ENCODE peak calls at places on chromosomes 13 and 19, in four cellular contexts. One of them, this sample, is unnamed.

GRCh38 chr19:11361037-11361770 is 6.0 kb downstream of the PLPPR2 start:
- DNase-seq in left ventricle myocardium inferior: no peak
- DNase-seq in nephron progenitor cell: peak; percentile 99
- DNase-seq in effector memory CD4-positive, alpha-beta T cell: no peak
- DNase-seq in this sample: no peak

GRCh38 chr19:29665215-29665825 is at the start of gene PLEKHF1:
- DNase-seq in effector memory CD4-positive, alpha-beta T cell: peak; percentile 75
- DNase-seq in nephron progenitor cell: peak; percentile 95
- DNase-seq in left ventricle myocardium inferior: peak; percentile 94
- DNase-seq in this sample: peak; percentile 74

GRCh38 chr13:23583491-23583890 is 13.3 kb downstream of the TNFRSF19 start:
- DNase-seq in left ventricle myocardium inferior: no peak
- DNase-seq in nephron progenitor cell: no peak
- DNase-seq in effector memory CD4-positive, alpha-beta T cell: no peak
- DNase-seq in this sample: no peak

GRCh38 chr13:49292742-49293498 is 45.2 kb downstream of the CDADC1 start:
- DNase-seq in effector memory CD4-positive, alpha-beta T cell: no peak
- DNase-seq in left ventricle myocardium inferior: no peak
- DNase-seq in nephron progenitor cell: no peak
- DNase-seq in this sample: no peak

GRCh38 chr19:47779524-47780214 is 1.2 kb downstream of the SELENOW start:
- DNase-seq in nephron progenitor cell: no peak
- DNase-seq in left ventricle myocardium inferior: peak; percentile 83
- DNase-seq in effector memory CD4-positive, alpha-beta T cell: no peak
- DNase-seq in this sample: no peak

GRCh38 chr19:46784262-46785053 is 3.9 kb downstream of the SLC1A5 start:
- DNase-seq in left ventricle myocardium inferior: peak; percentile 69
- DNase-seq in nephron progenitor cell: peak; percentile 66
- DNase-seq in effector memory CD4-positive, alpha-beta T cell: peak; percentile 13
- DNase-seq in this sample: no peak

GRCh38 chr13:63433546-63434150 is 2018.0 kb upstream of the PCDH20 start:
- DNase-seq in left ventricle myocardium inferior: no peak
- DNase-seq in effector memory CD4-positive, alpha-beta T cell: no peak
- DNase-seq in nephron progenitor cell: no peak
- DNase-seq in this sample: no peak

GRCh38 chr19:38012944-38013343 is 105.9 kb downstream of the SIPA1L3 start:
- DNase-seq in nephron progenitor cell: no peak
- DNase-seq in left ventricle myocardium inferior: no peak
- DNase-seq in effector memory CD4-positive, alpha-beta T cell: no peak
- DNase-seq in this sample: no peak

GRCh38 chr19:35170359-35171061 is 16.0 kb downstream of the FXYD5 start:
- DNase-seq in nephron progenitor cell: no peak
- DNase-seq in left ventricle myocardium inferior: no peak
- DNase-seq in effector memory CD4-positive, alpha-beta T cell: no peak
- DNase-seq in this sample: no peak

GRCh38 chr19:35856546-35857149 is at the start of gene KIRREL2:
- DNase-seq in effector memory CD4-positive, alpha-beta T cell: no peak
- DNase-seq in nephron progenitor cell: peak; percentile 85
- DNase-seq in left ventricle myocardium inferior: no peak
- DNase-seq in this sample: no peak

GRCh38 chr13:35797244-35797643 is 320.8 kb upstream of the MAB21L1 start:
- DNase-seq in left ventricle myocardium inferior: no peak
- DNase-seq in effector memory CD4-positive, alpha-beta T cell: no peak
- DNase-seq in nephron progenitor cell: no peak
- DNase-seq in this sample: no peak

GRCh38 chr13:113080901-113081521 is 24.6 kb upstream of the F7 start:
- DNase-seq in nephron progenitor cell: no peak
- DNase-seq in effector memory CD4-positive, alpha-beta T cell: no peak
- DNase-seq in left ventricle myocardium inferior: no peak
- DNase-seq in this sample: no peak

GRCh38 chr19:6718741-6719539 is 1.5 kb downstream of the C3 start:
- DNase-seq in nephron progenitor cell: peak; percentile 40
- DNase-seq in effector memory CD4-positive, alpha-beta T cell: peak; percentile 23
- DNase-seq in left ventricle myocardium inferior: no peak
- DNase-seq in this sample: no peak

GRCh38 chr19:13899393-13899792 is 6.5 kb downstream of the BRME1 start:
- DNase-seq in left ventricle myocardium inferior: no peak
- DNase-seq in effector memory CD4-positive, alpha-beta T cell: no peak
- DNase-seq in nephron progenitor cell: no peak
- DNase-seq in this sample: no peak

GRCh38 chr19:47682939-47683338 is 30.3 kb upstream of the EHD2 start:
- DNase-seq in effector memory CD4-positive, alpha-beta T cell: no peak
- DNase-seq in nephron progenitor cell: no peak
- DNase-seq in left ventricle myocardium inferior: no peak
- DNase-seq in this sample: no peak

GRCh38 chr13:98476538-98476966 is 100.4 kb downstream of the STK24 start:
- DNase-seq in left ventricle myocardium inferior: peak; percentile 45
- DNase-seq in nephron progenitor cell: no peak
- DNase-seq in effector memory CD4-positive, alpha-beta T cell: peak; percentile 89
- DNase-seq in this sample: peak; percentile 79

GRCh38 chr13:111429064-111429558 is 108.7 kb downstream of the TEX29 start:
- DNase-seq in left ventricle myocardium inferior: no peak
- DNase-seq in effector memory CD4-positive, alpha-beta T cell: no peak
- DNase-seq in nephron progenitor cell: peak; percentile 70
- DNase-seq in this sample: no peak

GRCh38 chr19:47797996-47798903 is 6.1 kb downstream of the TPRX1 start:
- DNase-seq in left ventricle myocardium inferior: no peak
- DNase-seq in nephron progenitor cell: no peak
- DNase-seq in effector memory CD4-positive, alpha-beta T cell: no peak
- DNase-seq in this sample: no peak

GRCh38 chr13:43085545-43085944 is 62.2 kb downstream of the DNAJC15 start:
- DNase-seq in left ventricle myocardium inferior: no peak
- DNase-seq in nephron progenitor cell: no peak
- DNase-seq in effector memory CD4-positive, alpha-beta T cell: no peak
- DNase-seq in this sample: no peak

GRCh38 chr19:41897181-41897580 is 14.2 kb downstream of the ARHGEF1 start:
- DNase-seq in effector memory CD4-positive, alpha-beta T cell: no peak
- DNase-seq in left ventricle myocardium inferior: no peak
- DNase-seq in nephron progenitor cell: no peak
- DNase-seq in this sample: no peak

GRCh38 chr13:40485611-40486517 is 180.6 kb downstream of the FOXO1 start:
- DNase-seq in effector memory CD4-positive, alpha-beta T cell: peak; percentile 53
- DNase-seq in left ventricle myocardium inferior: no peak
- DNase-seq in nephron progenitor cell: no peak
- DNase-seq in this sample: peak; percentile 69

GRCh38 chr13:21147827-21148226 is 28.5 kb downstream of the SKA3 start:
- DNase-seq in nephron progenitor cell: no peak
- DNase-seq in effector memory CD4-positive, alpha-beta T cell: no peak
- DNase-seq in left ventricle myocardium inferior: no peak
- DNase-seq in this sample: no peak

GRCh38 chr13:22740264-22740663 is 440.5 kb upstream of the SGCG start:
- DNase-seq in effector memory CD4-positive, alpha-beta T cell: no peak
- DNase-seq in left ventricle myocardium inferior: no peak
- DNase-seq in nephron progenitor cell: no peak
- DNase-seq in this sample: no peak

GRCh38 chr19:18865973-18866799 is 29.8 kb downstream of the CERS1 start:
- DNase-seq in left ventricle myocardium inferior: peak; percentile 66
- DNase-seq in nephron progenitor cell: peak; percentile 87
- DNase-seq in effector memory CD4-positive, alpha-beta T cell: peak; percentile 27
- DNase-seq in this sample: peak; percentile 49

GRCh38 chr19:36771275-36772231 is 1.1 kb downstream of the ZNF850 start:
- DNase-seq in nephron progenitor cell: peak; percentile 7
- DNase-seq in left ventricle myocardium inferior: peak; percentile 70
- DNase-seq in effector memory CD4-positive, alpha-beta T cell: no peak
- DNase-seq in this sample: no peak

GRCh38 chr13:51717786-51718398 is 86.1 kb downstream of the DHRS12 start:
- DNase-seq in left ventricle myocardium inferior: no peak
- DNase-seq in nephron progenitor cell: no peak
- DNase-seq in effector memory CD4-positive, alpha-beta T cell: no peak
- DNase-seq in this sample: no peak

GRCh38 chr19:33134571-33135041 is 2.7 kb downstream of the WDR88 start:
- DNase-seq in left ventricle myocardium inferior: no peak
- DNase-seq in nephron progenitor cell: peak; percentile 37
- DNase-seq in effector memory CD4-positive, alpha-beta T cell: no peak
- DNase-seq in this sample: no peak

GRCh38 chr13:39575641-39576238 is 27.3 kb downstream of the LHFPL6 start:
- DNase-seq in left ventricle myocardium inferior: no peak
- DNase-seq in nephron progenitor cell: no peak
- DNase-seq in effector memory CD4-positive, alpha-beta T cell: no peak
- DNase-seq in this sample: no peak

GRCh38 chr13:109749365-109749764 is 37.0 kb downstream of the IRS2 start:
- DNase-seq in effector memory CD4-positive, alpha-beta T cell: no peak
- DNase-seq in nephron progenitor cell: no peak
- DNase-seq in left ventricle myocardium inferior: no peak
- DNase-seq in this sample: no peak

GRCh38 chr19:45779231-45780145 is 2.8 kb downstream of the DMPK start:
- DNase-seq in effector memory CD4-positive, alpha-beta T cell: peak; percentile 83
- DNase-seq in left ventricle myocardium inferior: peak; percentile 78
- DNase-seq in nephron progenitor cell: peak; percentile 99
- DNase-seq in this sample: peak; percentile 64

GRCh38 chr19:13723206-13723605 is 41.1 kb upstream of the MRI1 start:
- DNase-seq in left ventricle myocardium inferior: no peak
- DNase-seq in nephron progenitor cell: no peak
- DNase-seq in effector memory CD4-positive, alpha-beta T cell: no peak
- DNase-seq in this sample: no peak

GRCh38 chr13:48731957-48732569 is 78.3 kb downstream of the CYSLTR2 start:
- DNase-seq in left ventricle myocardium inferior: peak; percentile 39
- DNase-seq in nephron progenitor cell: peak; percentile 68
- DNase-seq in effector memory CD4-positive, alpha-beta T cell: peak; percentile 12
- DNase-seq in this sample: peak; percentile 25

GRCh38 chr13:74015137-74015536 is 119.1 kb downstream of the KLF12 start:
- DNase-seq in effector memory CD4-positive, alpha-beta T cell: no peak
- DNase-seq in left ventricle myocardium inferior: no peak
- DNase-seq in nephron progenitor cell: no peak
- DNase-seq in this sample: no peak

GRCh38 chr19:54947381-54947780 is at the start of gene NLRP7:
- DNase-seq in nephron progenitor cell: no peak
- DNase-seq in left ventricle myocardium inferior: no peak
- DNase-seq in effector memory CD4-positive, alpha-beta T cell: no peak
- DNase-seq in this sample: no peak

GRCh38 chr19:42628411-42629135 is 33.8 kb upstream of the CEACAM8 start:
- DNase-seq in effector memory CD4-positive, alpha-beta T cell: no peak
- DNase-seq in nephron progenitor cell: no peak
- DNase-seq in left ventricle myocardium inferior: no peak
- DNase-seq in this sample: no peak

This sample was measured in effector CD4-positive, alpha-beta T cell.